ENCODE peak calls at places on chromosome 1, in six cellular contexts. L, F, A, H, J and Q are unnamed samples.

GRCh38 chr1:32681501-32681900 is 21.1 kb downstream of the SYNC start:
- DNase-seq in L (no peak), F (no peak), A (no peak), H (no peak), J (no peak), Q (no peak)

GRCh38 chr1:12067900-12068821 is 5.1 kb downstream of the TNFRSF8 start:
- DNase-seq in L (no peak), F (peak), A (peak), H (no peak), J (no peak), Q (peak)

GRCh38 chr1:22139817-22140216 is 3.1 kb downstream of the WNT4 start:
- DNase-seq in L (no peak), F (no peak), A (no peak), H (no peak), J (no peak), Q (no peak)

GRCh38 chr1:204154525-204155255 is 2.8 kb upstream of the ETNK2 start:
- DNase-seq in L (no peak), F (no peak), A (no peak), H (no peak), J (no peak), Q (no peak)

GRCh38 chr1:20596106-20596505 is 7.2 kb downstream of the CDA start:
- DNase-seq in L (no peak), F (no peak), A (no peak), H (no peak), J (no peak), Q (no peak)

GRCh38 chr1:217274416-217274815 is 356.5 kb downstream of the GPATCH2 start:
- DNase-seq in L (no peak), F (no peak), A (no peak), H (no peak), J (no peak), Q (no peak)

GRCh38 chr1:218473527-218473926 is 128.4 kb downstream of the TGFB2 start:
- DNase-seq in L (no peak), F (no peak), A (no peak), H (no peak), J (no peak), Q (no peak)

GRCh38 chr1:33349081-33349759 is 28.3 kb upstream of the A3GALT2 start:
- DNase-seq in L (no peak), F (no peak), A (no peak), H (no peak), J (peak), Q (peak)

GRCh38 chr1:60848583-60849188 is 233.7 kb upstream of the NFIA start:
- DNase-seq in L (no peak), F (no peak), A (peak), H (no peak), J (no peak), Q (no peak)

GRCh38 chr1:222950892-222951291 is 136.1 kb downstream of the DISP1 start:
- DNase-seq in L (no peak), F (no peak), A (no peak), H (no peak), J (no peak), Q (no peak)

GRCh38 chr1:156664046-156664948 is 12.9 kb downstream of the NES start:
- DNase-seq in L (no peak), F (no peak), A (no peak), H (no peak), J (no peak), Q (no peak)

GRCh38 chr1:222071313-222071886 is 329.5 kb upstream of the DUSP10 start:
- DNase-seq in L (no peak), F (no peak), A (no peak), H (no peak), J (no peak), Q (no peak)

GRCh38 chr1:3477241-3478109 is 23.0 kb downstream of the ARHGEF16 start:
- DNase-seq in L (peak), F (no peak), A (peak), H (no peak), J (no peak), Q (no peak)

GRCh38 chr1:215198021-215198420 is 115.5 kb downstream of the KCNK2 start:
- DNase-seq in L (no peak), F (no peak), A (no peak), H (no peak), J (no peak), Q (no peak)

GRCh38 chr1:30713211-30713770 is 10.1 kb downstream of the MATN1 start:
- DNase-seq in L (no peak), F (no peak), A (no peak), H (no peak), J (no peak), Q (no peak)

GRCh38 chr1:151992345-151993083 is 1.1 kb downstream of the S100A10 start:
- DNase-seq in L (no peak), F (no peak), A (peak), H (no peak), J (no peak), Q (peak)

GRCh38 chr1:93734999-93735398 is 53.4 kb upstream of the BCAR3 start:
- DNase-seq in L (no peak), F (no peak), A (no peak), H (no peak), J (no peak), Q (no peak)

GRCh38 chr1:37807220-37807554 is 403 bp upstream of the C1orf122 start:
- DNase-seq in L (no peak), F (no peak), A (no peak), H (no peak), J (no peak), Q (no peak)

GRCh38 chr1:116732726-116733125 is 21.5 kb upstream of the CD2 start:
- DNase-seq in L (no peak), F (no peak), A (no peak), H (no peak), J (no peak), Q (no peak)

GRCh38 chr1:40391688-40392145 is 18.2 kb downstream of the SMAP2 start:
- DNase-seq in L (no peak), F (no peak), A (no peak), H (no peak), J (no peak), Q (no peak)

GRCh38 chr1:96416111-96416595 is 305.4 kb upstream of the PTBP2 start:
- DNase-seq in L (no peak), F (peak), A (peak), H (no peak), J (no peak), Q (no peak)

GRCh38 chr1:100622037-100622436 is 84.1 kb downstream of the GPR88 start:
- DNase-seq in L (no peak), F (peak), A (peak), H (no peak), J (no peak), Q (no peak)

GRCh38 chr1:43666608-43667007 is 16.7 kb downstream of the KDM4A start:
- DNase-seq in L (no peak), F (no peak), A (no peak), H (no peak), J (no peak), Q (no peak)

GRCh38 chr1:224730950-224731349 is 114.8 kb downstream of the CNIH3 start:
- DNase-seq in L (no peak), F (no peak), A (no peak), H (no peak), J (no peak), Q (no peak)

GRCh38 chr1:115829947-115830346 is 11.0 kb downstream of the NHLH2 start:
- DNase-seq in L (no peak), F (no peak), A (no peak), H (no peak), J (no peak), Q (peak)

GRCh38 chr1:4553761-4554160 is 100.6 kb upstream of the AJAP1 start:
- DNase-seq in L (no peak), F (no peak), A (no peak), H (no peak), J (no peak), Q (no peak)

GRCh38 chr1:88462481-88463261 is 221.4 kb upstream of the PKN2 start:
- DNase-seq in L (peak), F (no peak), A (no peak), H (no peak), J (no peak), Q (peak)

GRCh38 chr1:212233321-212233720 is 51.9 kb upstream of the PPP2R5A start:
- DNase-seq in L (no peak), F (no peak), A (no peak), H (no peak), J (no peak), Q (no peak)

GRCh38 chr1:78141522-78142231 is 95.9 kb downstream of the GIPC2 start:
- DNase-seq in L (no peak), F (no peak), A (no peak), H (no peak), J (no peak), Q (no peak)